ENCODE peak calls at places on chromosomes 3 and 15, in eight cellular contexts. R is GM12864, A is astrocyte, S is hepatocyte, G is AG09309, P is kidney, T is pancreas, W is IMR-90. V is an unnamed sample.

GRCh38 chr3:72756900-72757299 is 91.3 kb downstream of the SHQ1 start:
- DNase-seq in W (no peak), A (no peak), G (no peak), P (no peak), T (no peak), R (peak), S (no peak), V (no peak)

GRCh38 chr3:71684752-71685151 is 40.5 kb downstream of the EIF4E3 start:
- DNase-seq in T (no peak), W (peak), R (no peak), G (peak), A (peak), P (peak), S (peak), V (peak)

GRCh38 chr15:41577863-41578735 is 19.1 kb downstream of the TYRO3 start:
- DNase-seq in G (no peak), S (no peak), P (no peak), A (no peak), W (no peak), R (no peak), T (peak), V (no peak)

GRCh38 chr3:14775574-14775973 is 43.2 kb upstream of the FGD5 start:
- DNase-seq in A (no peak), R (no peak), G (no peak), T (no peak), W (no peak), P (no peak), S (no peak), V (no peak)

GRCh38 chr3:64741344-64741743 is 53.5 kb upstream of the ADAMTS9 start:
- DNase-seq in W (peak), R (no peak), T (no peak), A (peak), P (no peak), G (peak), S (peak), V (peak)

GRCh38 chr3:126540342-126540849 is 16.4 kb downstream of the CHST13 start:
- DNase-seq in W (peak), R (peak), A (peak), P (peak), G (peak), S (peak), T (no peak), V (peak)

GRCh38 chr3:174365796-174366195 is 493.3 kb upstream of the NAALADL2 start:
- DNase-seq in T (no peak), S (no peak), R (no peak), P (no peak), A (no peak), G (no peak), W (no peak), V (no peak)

GRCh38 chr3:43733459-43734384 is 43.0 kb downstream of the ABHD5 start:
- DNase-seq in A (peak), S (no peak), T (no peak), P (no peak), R (no peak), W (peak), G (no peak), V (peak)

GRCh38 chr3:123084192-123084591 is 17.4 kb downstream of the PDIA5 start:
- DNase-seq in T (no peak), S (no peak), P (no peak), W (no peak), G (no peak), R (no peak), A (no peak), V (no peak)

GRCh38 chr15:27752682-27753081 is 346.4 kb downstream of the OCA2 start:
- DNase-seq in S (no peak), P (no peak), A (no peak), G (no peak), R (no peak), W (no peak), T (no peak), V (no peak)

GRCh38 chr3:102179321-102180290 is 255.2 kb upstream of the ZPLD1 start:
- DNase-seq in A (peak), T (no peak), P (no peak), R (no peak), W (peak), G (no peak), S (no peak), V (peak)

GRCh38 chr3:161560006-161560637 is 63.5 kb downstream of the OTOL1 start:
- DNase-seq in W (peak), R (no peak), G (no peak), P (no peak), S (peak), T (no peak), A (peak), V (peak)

GRCh38 chr3:190384241-190384863 is 3.6 kb upstream of the CLDN16 start:
- DNase-seq in G (no peak), W (peak), S (peak), A (peak), P (no peak), T (no peak), R (peak), V (peak)

GRCh38 chr3:171526146-171526545 is 65.9 kb upstream of the TNIK start:
- DNase-seq in S (no peak), T (no peak), P (no peak), W (peak), R (no peak), G (no peak), A (peak), V (peak)

GRCh38 chr3:134029256-134029733 is 430 bp downstream of the SLCO2A1 start:
- DNase-seq in S (peak), A (peak), R (no peak), P (peak), W (peak), G (no peak), T (no peak), V (peak)

GRCh38 chr3:104108522-104108921 is 1258.2 kb upstream of the ALCAM start:
- DNase-seq in G (no peak), R (no peak), A (no peak), S (no peak), T (no peak), W (no peak), P (no peak), V (no peak)

GRCh38 chr3:133991209-133991608 is 38.5 kb downstream of the SLCO2A1 start:
- DNase-seq in A (no peak), T (no peak), S (no peak), P (no peak), R (no peak), G (no peak), W (no peak), V (no peak)

GRCh38 chr15:42511010-42511396 is 15.6 kb downstream of the SNAP23 start:
- DNase-seq in G (no peak), T (no peak), A (peak), W (peak), R (no peak), S (peak), P (no peak), V (peak)

GRCh38 chr3:129992781-129993180 is 18.3 kb downstream of the TRH start:
- DNase-seq in R (no peak), T (no peak), S (peak), G (no peak), W (no peak), P (no peak), A (no peak), V (peak)

GRCh38 chr3:6326760-6327159 is 534.2 kb upstream of the GRM7 start:
- DNase-seq in R (no peak), G (no peak), S (no peak), P (no peak), T (no peak), W (no peak), A (no peak), V (no peak)

GRCh38 chr15:22873204-22873701 is 34.8 kb downstream of the NIPA2 start:
- DNase-seq in A (peak), S (peak), W (peak), G (no peak), P (peak), T (peak), R (no peak), V (peak)

GRCh38 chr15:22877122-22877521 is 38.7 kb downstream of the NIPA2 start:
- DNase-seq in P (no peak), S (no peak), W (no peak), A (no peak), R (no peak), T (no peak), G (no peak), V (no peak)

GRCh38 chr15:22871481-22872076 is 33.1 kb downstream of the NIPA2 start:
- DNase-seq in T (no peak), R (no peak), G (no peak), A (no peak), P (no peak), S (no peak), W (no peak), V (no peak)

GRCh38 chr15:22873841-22874240 is 35.4 kb downstream of the NIPA2 start:
- DNase-seq in P (peak), G (no peak), W (no peak), R (no peak), S (no peak), T (no peak), A (no peak), V (no peak)

DNA sequence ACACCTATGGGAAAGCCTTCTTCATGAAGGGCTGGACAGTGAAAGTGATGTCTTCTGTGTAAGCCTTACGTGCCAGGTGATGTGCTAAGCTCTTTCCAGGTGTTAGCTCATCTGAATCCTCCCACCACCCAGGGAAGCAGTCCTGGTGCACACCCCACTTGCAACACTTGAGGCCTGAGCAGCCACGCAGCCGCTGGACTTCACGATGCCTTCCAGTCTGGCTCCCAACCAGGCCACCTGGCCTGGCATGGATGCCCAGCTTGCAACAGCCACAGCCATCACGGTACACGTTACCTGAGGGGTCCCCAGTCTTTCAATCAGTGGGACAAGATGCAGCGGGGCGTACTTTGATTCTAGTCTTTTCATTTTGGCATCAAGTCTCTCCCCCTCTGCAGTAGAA is 35.8 kb downstream of the NIPA2 start:
- DNase-seq in T (peak), R (no peak), P (peak), G (no peak), A (no peak), S (no peak), W (no peak), V (no peak)
- H3K4me3 ChIP-seq in T (no peak), R (no peak), P (no peak), G (no peak), A (no peak), S (no peak), W (no peak), V (no peak)

DNA sequence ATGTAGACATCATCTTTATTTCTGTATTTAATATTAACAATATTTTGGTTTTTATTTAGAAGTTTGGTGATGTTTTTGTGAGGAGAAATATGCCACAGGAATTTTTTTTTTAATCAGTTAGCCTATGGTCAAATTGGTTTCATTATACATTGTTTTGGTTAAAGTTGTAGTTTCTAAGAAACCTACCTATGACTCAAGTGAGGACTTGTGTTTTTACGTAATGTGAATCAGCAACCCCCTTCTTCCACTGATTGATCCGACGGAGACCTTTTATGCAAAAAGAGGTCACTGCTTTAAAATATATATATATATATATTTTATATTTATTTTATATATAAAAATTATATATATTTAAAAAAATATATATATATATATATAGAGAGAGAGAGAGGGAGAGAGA is 698.1 kb downstream of the FHIT start:
- DNase-seq in P (no peak), T (no peak), W (no peak), S (no peak), R (no peak), A (peak), G (no peak), V (no peak)
- H3K4me3 ChIP-seq in P (no peak), T (no peak), W (no peak), S (no peak), R (no peak), A (no peak), G (no peak), V (no peak)

GRCh38 chr15:98646546-98647025 is 1.8 kb upstream of the IGF1R start:
- DNase-seq in S (no peak), W (no peak), A (no peak), P (no peak), R (no peak), G (no peak), T (no peak), V (no peak)
- H3K4me3 ChIP-seq in S (peak), W (peak), A (peak), P (peak), R (no peak), G (peak), T (peak), V (peak)

DNA sequence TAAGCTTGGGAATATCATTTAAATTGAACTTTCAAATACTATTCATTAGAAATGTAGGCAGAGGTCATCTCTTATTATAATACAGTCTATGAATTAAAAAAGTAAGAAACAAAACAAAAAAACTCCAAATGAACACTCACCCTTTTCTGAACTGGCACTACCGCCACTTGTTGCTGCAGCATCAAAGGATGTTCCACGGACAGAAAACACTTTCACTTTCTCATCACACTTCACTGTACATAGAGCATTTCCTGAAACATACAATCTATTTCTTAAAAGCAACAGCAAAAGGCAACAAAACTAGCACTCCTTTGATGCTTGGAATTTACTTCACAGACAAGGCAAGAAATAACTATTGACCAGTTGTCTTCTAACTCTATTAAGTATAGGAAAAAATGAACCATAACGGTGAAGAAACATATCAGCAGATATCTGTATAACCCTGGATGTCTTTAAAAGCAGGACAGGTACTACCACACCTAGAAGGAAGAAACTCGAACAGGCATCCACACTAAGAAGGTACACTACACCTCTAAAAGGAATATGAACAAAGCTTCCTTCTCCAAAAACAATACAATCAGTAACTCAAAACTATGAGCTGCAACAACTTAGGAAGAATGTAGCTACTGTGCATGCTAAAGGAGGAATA is 24.9 kb downstream of the ETFA start:
- DNase-seq in A (no peak), S (no peak), G (no peak), T (no peak), P (no peak), R (peak), W (peak), V (peak)
- H3K4me3 ChIP-seq in A (no peak), S (no peak), G (no peak), T (no peak), P (no peak), R (peak), W (no peak), V (no peak)

DNA sequence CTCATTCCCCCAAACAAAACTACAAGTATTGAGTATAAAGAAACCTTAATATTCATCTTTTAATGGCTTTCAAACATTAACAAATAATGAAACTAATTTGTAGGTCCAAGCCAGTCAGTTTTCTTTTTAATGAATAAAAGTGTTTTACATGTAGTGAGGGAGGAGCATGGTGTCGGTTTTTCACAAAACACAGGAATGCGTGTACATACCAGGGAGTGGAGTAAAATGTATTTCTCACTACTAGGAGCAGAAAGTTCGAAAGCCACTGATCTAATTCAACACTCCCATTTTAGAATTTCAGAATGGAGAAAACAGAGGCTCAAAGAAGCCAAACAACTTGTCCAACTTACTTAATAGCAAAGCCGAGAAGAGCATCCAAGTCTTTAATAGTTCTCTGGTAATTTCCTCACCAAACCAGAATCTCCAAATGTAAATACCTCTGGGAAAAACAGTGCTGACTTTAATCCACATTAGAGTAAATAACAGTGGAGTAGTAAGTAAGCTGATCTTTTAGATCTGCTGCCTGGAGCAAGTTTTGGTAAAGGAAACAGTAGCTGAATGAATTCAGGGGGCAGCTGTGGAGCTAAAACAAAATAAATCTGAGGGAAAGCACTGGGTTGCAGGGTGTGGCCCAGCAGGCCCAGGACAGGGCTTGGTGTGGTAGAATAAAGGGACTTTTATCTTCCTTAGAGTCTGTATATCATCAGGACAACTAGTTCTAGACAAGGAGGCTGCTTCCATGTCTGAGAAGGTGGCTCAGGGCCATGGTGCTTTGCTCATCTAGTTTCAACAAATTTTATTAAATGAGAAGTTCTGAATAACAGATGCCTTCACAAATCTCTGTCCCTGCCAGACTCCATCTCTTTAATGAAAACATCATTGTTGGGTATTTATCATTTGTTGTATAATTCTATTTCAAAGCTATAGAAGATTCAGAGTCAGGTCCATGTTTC is 7.8 kb downstream of the ANP32A start:
- DNase-seq in A (peak), R (no peak), T (no peak), W (no peak), S (no peak), G (no peak), P (no peak), V (peak)
- H3K4me3 ChIP-seq in A (no peak), R (no peak), T (no peak), W (no peak), S (no peak), G (no peak), P (no peak), V (no peak)

DNA sequence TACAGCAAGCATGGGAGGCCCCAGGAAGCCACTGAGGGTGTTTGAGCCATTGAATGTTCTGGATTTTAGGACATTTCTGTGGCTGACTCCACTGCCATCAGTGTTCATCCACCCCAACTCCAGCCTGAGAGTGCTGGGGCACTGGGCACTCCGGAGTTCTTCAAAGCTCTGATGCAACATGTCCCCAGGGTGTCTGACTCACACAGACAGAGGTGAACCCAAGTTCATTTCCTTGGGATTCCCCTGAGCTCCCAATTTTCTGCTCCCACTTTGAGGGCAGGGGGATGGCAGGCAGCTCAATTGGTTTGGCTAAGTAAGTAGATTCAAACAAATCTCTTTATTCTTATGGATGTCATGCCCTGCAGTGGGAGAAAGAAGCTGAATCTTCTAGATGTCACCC is 2.2 kb downstream of the STRA6 start:
- DNase-seq in W (peak), T (peak), S (peak), P (peak), R (no peak), A (peak), G (no peak), V (peak)
- H3K4me3 ChIP-seq in W (no peak), T (no peak), S (no peak), P (no peak), R (no peak), A (peak), G (no peak), V (peak)

GRCh38 chr3:197891-198491 is 1.4 kb downstream of the CHL1 start:
- DNase-seq in S (peak), A (no peak), W (no peak), T (peak), P (peak), G (no peak), R (no peak), V (no peak)
- H3K4me3 ChIP-seq in S (no peak), A (peak), W (peak), T (peak), P (peak), G (no peak), R (peak), V (no peak)

GRCh38 chr15:90203473-90203872 is 2.3 kb downstream of the SEMA4B start:
- DNase-seq in R (no peak), S (no peak), G (no peak), W (no peak), P (peak), T (peak), A (no peak), V (no peak)

GRCh38 chr15:90201944-90202375 is 830 bp downstream of the SEMA4B start:
- DNase-seq in W (no peak), G (no peak), S (no peak), A (no peak), T (peak), P (peak), R (no peak), V (no peak)

GRCh38 chr15:90202929-90203328 is 1.8 kb downstream of the SEMA4B start:
- DNase-seq in A (no peak), R (no peak), T (no peak), S (no peak), W (no peak), G (no peak), P (no peak), V (no peak)

GRCh38 chr15:90200534-90201139 is 493 bp upstream of the SEMA4B start:
- DNase-seq in G (no peak), R (no peak), T (peak), S (no peak), W (no peak), A (no peak), P (peak), V (no peak)

DNA sequence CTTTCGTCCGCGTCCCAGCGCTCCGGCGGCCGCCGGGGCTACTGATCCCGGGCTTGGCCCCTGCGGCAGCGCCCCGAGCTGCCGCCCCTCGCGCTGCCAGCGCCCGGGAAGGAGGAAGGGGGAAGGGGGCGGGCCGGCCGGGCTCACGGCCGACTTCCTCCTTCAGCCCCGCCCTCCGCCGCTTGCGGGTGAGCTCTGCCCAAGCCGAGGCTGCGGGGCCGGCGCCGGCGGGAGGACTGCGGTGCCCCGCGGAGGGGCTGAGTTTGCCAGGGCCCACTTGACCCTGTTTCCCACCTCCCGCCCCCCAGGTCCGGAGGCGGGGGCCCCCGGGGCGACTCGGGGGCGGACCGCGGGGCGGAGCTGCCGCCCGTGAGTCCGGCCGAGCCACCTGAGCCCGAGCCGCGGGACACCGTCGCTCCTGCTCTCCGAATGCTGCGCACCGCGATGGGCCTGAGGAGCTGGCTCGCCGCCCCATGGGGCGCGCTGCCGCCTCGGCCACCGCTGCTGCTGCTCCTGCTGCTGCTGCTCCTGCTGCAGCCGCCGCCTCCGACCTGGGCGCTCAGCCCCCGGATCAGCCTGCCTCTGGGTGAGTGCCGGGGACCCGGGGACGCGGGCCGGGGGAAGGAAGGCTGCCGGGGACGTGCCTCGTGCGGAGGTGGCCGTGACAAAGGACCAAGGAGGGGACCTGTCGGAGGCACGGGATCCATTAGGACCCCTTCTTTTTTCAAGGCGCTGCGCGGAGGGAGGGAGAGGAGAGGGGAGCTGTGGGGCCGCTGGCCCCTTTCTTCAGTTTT is at the start of gene SEMA4B:
- DNase-seq in A (peak), R (no peak), P (peak), T (peak), G (no peak), S (peak), W (peak), V (peak)
- H3K4me3 ChIP-seq in A (peak), R (peak), P (peak), T (peak), G (peak), S (peak), W (peak), V (peak)

V was measured in choroid plexus epithelial cell.